ENCODE peak calls at places on chromosomes 12 and 14, in seven cellular contexts. N is right atrium auricular region; E is K562; W is prostate gland; J is DND-41; I is endodermal cell; F is effector memory CD4-positive, alpha-beta T cell. V is an unnamed sample.

GRCh38 chr14:25056688-25057078 is 6.7 kb upstream of the STXBP6 start:
- DNase-seq in J (no peak), F (no peak), W (no peak), N (no peak), E (no peak), I (no peak), V (no peak)

GRCh38 chr12:13839937-13840336 is 141.5 kb downstream of the GRIN2B start:
- DNase-seq in W (no peak), F (no peak), J (no peak), N (no peak), I (no peak), E (no peak), V (no peak)

GRCh38 chr12:101698782-101699347 is 1.4 kb downstream of the CHPT1 start:
- DNase-seq in J (no peak), W (no peak), F (no peak), E (peak; percentile 35), N (no peak), I (no peak), V (no peak)

GRCh38 chr12:96061864-96062453 is 26.6 kb upstream of the LTA4H start:
- DNase-seq in N (peak; percentile 78), F (peak; percentile 55), J (peak; percentile 75), E (peak; percentile 59), I (peak; percentile 94), W (peak; percentile 71), V (peak; percentile 89)

GRCh38 chr12:115232455-115233156 is 548.6 kb upstream of the TBX3 start:
- DNase-seq in E (no peak), N (no peak), F (no peak), W (no peak), I (no peak), J (no peak), V (no peak)

GRCh38 chr14:101711041-101711861 is 50.3 kb upstream of the PPP2R5C start:
- DNase-seq in F (no peak), N (peak; percentile 43), J (no peak), W (no peak), I (peak; percentile 55), E (peak; percentile 40), V (no peak)

GRCh38 chr12:130491421-130492357 is 154.0 kb downstream of the PIWIL1 start:
- DNase-seq in I (no peak), F (no peak), E (no peak), W (no peak), J (no peak), N (no peak), V (no peak)

GRCh38 chr12:402127-402456 is 648 bp downstream of the CCDC77 start:
- DNase-seq in E (peak; percentile 11), F (no peak), J (peak; percentile 29), W (no peak), N (no peak), I (peak; percentile 68), V (peak; percentile 20)

GRCh38 chr12:71938728-71939385 is at the start of gene TPH2:
- DNase-seq in F (no peak), I (peak; percentile 99), E (peak; percentile 75), J (peak; percentile 84), N (no peak), W (no peak), V (peak; percentile 89)

GRCh38 chr14:91342243-91342760 is 75.3 kb downstream of the CCDC88C start:
- DNase-seq in I (no peak), W (no peak), J (no peak), E (no peak), N (no peak), F (no peak), V (peak; percentile 71)

GRCh38 chr12:27219693-27220056 is 24.4 kb upstream of the STK38L start:
- DNase-seq in N (no peak), F (no peak), I (no peak), J (no peak), W (no peak), E (no peak), V (no peak)
- H3K27ac ChIP-seq in N (no peak overlapping the region), F (no peak overlapping the region), I (no peak overlapping the region), J (no peak overlapping the region), W (no peak overlapping the region), E (no peak overlapping the region), V (no peak overlapping the region)

GRCh38 chr12:113087193-113087592 is 30.7 kb downstream of the DTX1 start:
- DNase-seq in N (no peak), F (no peak), W (no peak), I (no peak), E (no peak), J (peak; percentile 68), V (no peak)
- H3K4me1 ChIP-seq in N (no peaks in the 10 kb centered on the region), F (peaks cover 65% of the 10 kb centered on the region), W (no peaks in the 10 kb centered on the region), I (no peaks in the 10 kb centered on the region), E (peaks cover 16% of the 10 kb centered on the region), J (peaks cover 99% of the 10 kb centered on the region), V (no peaks in the 10 kb centered on the region)

GRCh38 chr14:95146079-95146771 is 11.1 kb downstream of the DICER1 start:
- DNase-seq in I (no peak), F (no peak), J (no peak), E (no peak), W (peak; percentile 77), N (no peak), V (no peak)

GRCh38 chr14:95141684-95142083 is 15.6 kb downstream of the DICER1 start:
- DNase-seq in F (no peak), W (no peak), I (no peak), N (no peak), J (no peak), E (no peak), V (no peak)

GRCh38 chr14:95142208-95142607 is 15.1 kb downstream of the DICER1 start:
- DNase-seq in F (no peak), E (no peak), I (no peak), J (no peak), W (no peak), N (no peak), V (no peak)

GRCh38 chr14:95144849-95145248 is 12.5 kb downstream of the DICER1 start:
- DNase-seq in J (no peak), N (no peak), W (no peak), E (no peak), I (no peak), F (no peak), V (no peak)

GRCh38 chr14:95143813-95144620 is 13.3 kb downstream of the DICER1 start:
- DNase-seq in N (no peak), I (no peak), E (no peak), F (no peak), J (no peak), W (no peak), V (no peak)
- H3K27ac ChIP-seq in N (peak overlapping the region; percentile 20), I (no peak overlapping the region), E (no peak overlapping the region), F (no peak overlapping the region), J (no peak overlapping the region), W (peak overlapping the region; percentile 8), V (no peak overlapping the region)

DNA sequence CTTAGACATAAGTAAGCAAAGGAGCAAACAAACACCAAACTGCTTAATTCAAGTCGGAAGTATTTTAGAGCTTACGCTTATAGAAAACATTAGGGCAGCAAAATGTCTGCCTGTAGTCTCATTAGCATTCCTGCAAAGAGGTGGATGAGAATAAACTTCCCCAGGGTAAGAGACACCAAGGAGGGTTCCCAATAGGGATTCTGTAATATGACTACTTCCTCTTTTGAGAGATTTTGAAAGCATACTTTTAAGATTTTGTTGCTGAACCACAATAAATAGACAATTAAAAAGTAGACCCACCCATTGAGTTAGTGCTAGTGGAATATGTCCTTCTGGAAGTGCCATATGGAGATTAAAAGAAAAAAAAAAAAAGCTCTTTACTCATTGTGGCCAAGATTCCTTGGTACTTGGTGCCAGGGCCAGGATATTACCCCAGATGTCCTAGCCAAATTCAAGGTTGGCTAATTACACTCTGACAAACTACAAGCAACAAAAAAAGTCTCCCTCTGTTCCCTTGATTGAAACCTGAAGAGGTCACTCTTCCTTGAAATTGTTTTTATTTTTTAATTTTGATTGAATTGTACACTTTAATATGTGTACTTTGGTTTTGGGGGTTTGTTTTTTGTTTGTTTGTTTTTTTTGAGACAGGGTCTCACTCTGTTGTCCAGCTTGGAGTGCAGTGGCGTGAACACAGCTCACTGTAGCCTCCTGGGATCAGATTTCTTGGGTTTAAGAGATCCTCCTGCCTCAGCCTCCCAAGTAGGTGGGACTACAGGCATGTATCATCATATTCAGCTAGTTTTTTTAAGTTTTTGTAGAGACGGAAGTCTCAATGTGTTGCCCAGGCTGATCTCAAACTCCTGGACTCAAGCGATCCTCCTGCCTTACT is 8.7 kb downstream of the CLIP1 start:
- DNase-seq in E (no peak), I (no peak), W (no peak), N (no peak), J (no peak), F (no peak), V (no peak)
- H3K4me1 ChIP-seq in E (no peaks in the 10 kb centered on the region), I (peaks cover 4% of the 10 kb centered on the region), W (peaks cover 11% of the 10 kb centered on the region), N (peaks cover 26% of the 10 kb centered on the region), J (no peaks in the 10 kb centered on the region), F (peaks cover 6% of the 10 kb centered on the region), V (no peaks in the 10 kb centered on the region)

GRCh38 chr12:31966558-31967205 is 7.5 kb downstream of the RESF1 start:
- DNase-seq in E (no peak), N (no peak), J (no peak), F (no peak), I (peak; percentile 87), W (no peak), V (no peak)
- H3K27ac ChIP-seq in E (no peak overlapping the region), N (peak overlapping the region; percentile 65), J (peak overlapping the region; percentile 33), F (peak overlapping the region; percentile 55), I (peak overlapping the region; percentile 39), W (no peak overlapping the region), V (no peak overlapping the region)

GRCh38 chr12:56676851-56677601 is 11.1 kb downstream of the PTGES3 start:
- DNase-seq in F (no peak), W (no peak), I (peak; percentile 36), N (peak; percentile 46), J (no peak), E (no peak), V (no peak)

GRCh38 chr12:56678852-56679251 is 9.2 kb downstream of the PTGES3 start:
- DNase-seq in I (peak; percentile 43), F (no peak), E (no peak), W (no peak), J (peak; percentile 5), N (peak; percentile 42), V (no peak)

GRCh38 chr12:56682323-56682722 is 5.8 kb downstream of the PTGES3 start:
- DNase-seq in F (no peak), N (no peak), I (peak; percentile 26), W (no peak), E (no peak), J (peak; percentile 3), V (no peak)

GRCh38 chr12:56677680-56678079 is 10.4 kb downstream of the PTGES3 start:
- DNase-seq in W (no peak), F (no peak), N (peak; percentile 16), I (peak; percentile 17), E (no peak), J (peak; percentile 1), V (no peak)

GRCh38 chr12:56679834-56680575 is 8.1 kb downstream of the PTGES3 start:
- DNase-seq in N (peak; percentile 42), F (no peak), E (no peak), I (peak; percentile 19), J (peak; percentile 4), W (no peak), V (no peak)
- H3K4me1 ChIP-seq in N (peaks cover 63% of the 10 kb centered on the region), F (peaks cover 36% of the 10 kb centered on the region), E (peaks cover 67% of the 10 kb centered on the region), I (no peaks in the 10 kb centered on the region), J (peaks cover 55% of the 10 kb centered on the region), W (no peaks in the 10 kb centered on the region), V (peaks cover 4% of the 10 kb centered on the region)

GRCh38 chr14:74942608-74943007 is 12.8 kb downstream of the PGF start:
- DNase-seq in E (no peak), N (no peak), J (no peak), F (no peak), I (no peak), W (no peak), V (no peak)
- H3K27ac ChIP-seq in E (no peak overlapping the region), N (peak overlapping the region; percentile 78), J (no peak overlapping the region), F (peak overlapping the region; percentile 56), I (no peak overlapping the region), W (peak overlapping the region; percentile 53), V (no peak overlapping the region)

V was measured in SJCRH30.